ENCODE peak calls at places on chromosomes 4 and X, in seven cellular contexts. W is hepatocyte, N is left ventricle myocardium inferior, R is heart left ventricle, K is psoas muscle, H is gastrocnemius medialis, T is cardiac muscle cell. D is an unnamed sample.

GRCh38 chr4:10083861-10084641 is 32.5 kb downstream of the WDR1 start:
- DNase-seq in W (no peak), N (peak; percentile 39), H (peak; percentile 43), K (peak; percentile 87), T (no peak), R (peak; percentile 68), D (peak; percentile 38)

GRCh38 chr4:183289688-183290087 is 30.4 kb downstream of the CLDN22 start:
- DNase-seq in T (no peak), W (no peak), N (no peak), K (no peak), R (no peak), H (no peak), D (no peak)

GRCh38 chr4:121951570-121952110 is at the start of gene TRPC3:
- DNase-seq in N (peak; percentile 23), K (peak; percentile 56), W (peak; percentile 47), R (peak; percentile 73), T (peak; percentile 23), H (no peak), D (peak; percentile 49)

GRCh38 chrX:135112096-135112729 is 8.1 kb downstream of the ETDB start:
- DNase-seq in H (no peak), R (no peak), T (peak; percentile 50), W (peak; percentile 30), N (no peak), K (no peak), D (peak; percentile 51)

GRCh38 chr4:112431158-112431557 is 84.8 kb downstream of the NEUROG2 start:
- DNase-seq in N (no peak), K (no peak), H (no peak), T (peak; percentile 35), W (no peak), R (no peak), D (no peak)

GRCh38 chr4:5890063-5890727 is 2.7 kb downstream of the CRMP1 start:
- DNase-seq in W (peak; percentile 65), N (no peak), K (no peak), R (no peak), H (no peak), T (no peak), D (no peak)

GRCh38 chrX:17590892-17591740 is 146.2 kb upstream of the SCML1 start:
- DNase-seq in R (peak; percentile 60), K (peak; percentile 65), T (peak; percentile 85), W (peak; percentile 68), H (peak; percentile 9), N (peak; percentile 24), D (no peak)

GRCh38 chrX:44012484-44013096 is 39.4 kb upstream of the NDP start:
- DNase-seq in K (peak; percentile 49), W (no peak), H (peak; percentile 7), R (peak; percentile 39), T (peak; percentile 50), N (peak; percentile 18), D (peak; percentile 7)

GRCh38 chr4:33715996-33716395 is 2528.3 kb downstream of the ARAP2 start:
- DNase-seq in H (no peak), R (no peak), K (no peak), T (peak; percentile 94), N (no peak), W (no peak), D (no peak)

GRCh38 chr4:19348746-19349145 is 903.0 kb upstream of the SLIT2 start:
- DNase-seq in T (no peak), N (no peak), K (no peak), R (no peak), H (no peak), W (no peak), D (no peak)

GRCh38 chr4:118226611-118227010 is 126.2 kb downstream of the PRSS12 start:
- DNase-seq in H (no peak), K (no peak), N (no peak), T (no peak), R (no peak), W (no peak), D (no peak)

GRCh38 chr4:169724251-169724650 is 33.5 kb downstream of the HPF1 start:
- DNase-seq in N (no peak), K (no peak), H (no peak), W (no peak), R (no peak), T (peak; percentile 63), D (no peak)

GRCh38 chrX:46587158-46587557 is 13.6 kb downstream of the CHST7 start:
- DNase-seq in T (peak; percentile 71), W (no peak), N (no peak), R (no peak), K (no peak), H (no peak), D (no peak)

GRCh38 chr4:184805462-184806245 is 20.1 kb downstream of the ACSL1 start:
- DNase-seq in R (peak; percentile 86), K (peak; percentile 97), T (no peak), W (peak; percentile 57), N (peak; percentile 84), H (peak; percentile 97), D (peak; percentile 84)

GRCh38 chr4:42787071-42787463 is 105.4 kb upstream of the GRXCR1 start:
- DNase-seq in H (no peak), R (no peak), W (no peak), N (no peak), T (no peak), K (no peak), D (no peak)

GRCh38 chrX:5907202-5907601 is 321.5 kb downstream of the NLGN4X start:
- DNase-seq in H (no peak), K (no peak), T (no peak), R (no peak), N (no peak), W (no peak), D (no peak)

GRCh38 chr4:134078230-134078914 is 123.2 kb downstream of the PABPC4L start:
- DNase-seq in R (no peak), T (peak; percentile 3), N (no peak), W (no peak), H (no peak), K (no peak), D (no peak)

GRCh38 chr4:140626982-140627381 is 58.2 kb upstream of the UCP1 start:
- DNase-seq in N (no peak), W (no peak), T (peak; percentile 24), R (no peak), H (no peak), K (no peak), D (no peak)

GRCh38 chrX:153533041-153533565 is 15.7 kb downstream of the ATP2B3 start:
- DNase-seq in K (no peak), N (no peak), T (no peak), H (no peak), R (no peak), W (no peak), D (no peak)

GRCh38 chr4:101850698-101851097 is 60.2 kb downstream of the BANK1 start:
- DNase-seq in W (no peak), H (no peak), T (no peak), K (no peak), N (no peak), R (no peak), D (no peak)

GRCh38 chrX:39981946-39982345 is 115.8 kb downstream of the BCOR start:
- DNase-seq in N (no peak), R (no peak), K (no peak), W (no peak), H (no peak), T (no peak), D (no peak)
- H3K4me1 ChIP-seq in N (peaks cover 8% of the 10 kb centered on the region), R (no peaks in the 10 kb centered on the region), K (peaks cover 3% of the 10 kb centered on the region), W (peaks cover 12% of the 10 kb centered on the region), H (no peaks in the 10 kb centered on the region), T (no peaks in the 10 kb centered on the region), D (peaks cover 6% of the 10 kb centered on the region)

GRCh38 chrX:151386838-151387459 is 10.1 kb upstream of the VMA21 start:
- DNase-seq in H (no peak), K (no peak), R (no peak), W (peak; percentile 25), T (peak; percentile 1), N (peak; percentile 22), D (no peak)

GRCh38 chrX:151384807-151385206 is 12.2 kb upstream of the VMA21 start:
- DNase-seq in R (no peak), K (no peak), W (no peak), T (no peak), N (no peak), H (no peak), D (no peak)
- TF ChIP-seq CTCF in R (no peak), K (no peak), W (no peak), T (no peak), N (no peak), H (no peak), D (no peak)

GRCh38 chr4:143403551-143403816 is 66.8 kb downstream of the GAB1 start:
- DNase-seq in T (no peak), R (no peak), H (no peak), W (no peak), N (no peak), K (no peak), D (no peak)

GRCh38 chr4:143407475-143407874 is 70.8 kb downstream of the GAB1 start:
- DNase-seq in W (no peak), T (no peak), H (no peak), R (no peak), N (no peak), K (no peak), D (no peak)

GRCh38 chr4:143406523-143406922 is 69.8 kb downstream of the GAB1 start:
- DNase-seq in N (peak; percentile 50), R (no peak), H (peak; percentile 59), K (peak; percentile 71), W (peak; percentile 68), T (peak; percentile 80), D (no peak)

GRCh38 chr4:143404555-143404954 is 67.9 kb downstream of the GAB1 start:
- DNase-seq in T (no peak), K (no peak), R (no peak), W (no peak), N (no peak), H (no peak), D (no peak)

DNA sequence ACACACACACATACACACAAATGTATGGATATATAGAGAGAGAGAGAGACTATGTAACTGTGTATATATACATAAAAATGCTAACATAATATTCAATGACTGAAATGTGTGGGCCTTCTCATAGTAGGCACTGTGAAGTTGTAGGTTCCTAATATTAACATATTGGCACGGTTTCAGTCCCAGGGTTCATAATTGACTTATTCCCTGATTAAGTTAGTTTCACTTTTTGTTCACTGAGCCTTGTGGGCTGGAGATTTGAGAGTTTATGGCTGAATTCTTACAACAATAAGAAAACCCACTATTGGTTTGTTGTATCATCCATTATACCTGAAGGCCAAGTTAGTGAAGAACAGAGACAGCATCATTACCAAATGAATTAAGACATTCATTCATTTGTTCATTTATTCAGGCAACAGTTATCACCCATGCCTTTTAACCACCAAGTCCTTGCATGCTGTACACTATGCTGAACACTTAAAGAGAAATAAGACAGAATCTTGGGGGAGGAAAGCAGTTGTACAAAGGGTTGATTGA is 68.6 kb downstream of the GAB1 start:
- DNase-seq in T (no peak), H (no peak), N (no peak), W (no peak), R (no peak), K (no peak), D (no peak)
- H3K4me1 ChIP-seq in T (peaks cover 17% of the 10 kb centered on the region), H (peaks cover 89% of the 10 kb centered on the region), N (peaks cover 100% of the 10 kb centered on the region), W (peaks cover 7% of the 10 kb centered on the region), R (peaks cover 94% of the 10 kb centered on the region), K (peaks cover 93% of the 10 kb centered on the region), D (peaks cover 13% of the 10 kb centered on the region)

DNA sequence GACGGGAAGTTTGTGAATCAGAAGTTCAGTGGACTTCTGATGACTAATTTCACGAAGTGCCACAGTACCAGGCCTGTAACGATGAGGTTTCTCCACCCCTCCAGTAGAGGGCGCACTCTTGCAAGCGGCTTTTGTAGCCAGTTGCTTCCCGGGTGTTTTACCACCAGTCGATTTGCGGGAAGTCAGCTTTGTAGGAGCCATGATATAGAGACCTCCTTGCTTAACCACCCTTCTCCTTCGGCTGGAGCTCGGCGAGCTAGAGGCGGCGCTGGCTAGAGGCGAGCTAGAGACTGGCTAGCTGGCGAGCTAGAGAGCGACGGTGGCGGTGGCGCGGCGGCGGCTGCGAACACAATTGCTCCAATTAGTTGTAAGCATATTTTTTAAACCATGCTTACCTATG is 72.0 kb downstream of the IL1RAPL1 start:
- DNase-seq in T (no peak), K (no peak), W (no peak), H (no peak), R (no peak), N (no peak), D (no peak)
- TF ChIP-seq CTCF in T (peak; percentile 10), K (peak; percentile 19), W (peak; percentile 5), H (no peak), R (peak; percentile 22), N (no peak), D (no peak)